ENCODE peak calls at places on chromosomes 2 and 18, in six cellular contexts. One of them, this sample, is unnamed.

GRCh38 chr2:159290289-159290907 is 3.9 kb upstream of the WDSUB1 start:
- DNase-seq in right atrium auricular region: no peak
- DNase-seq in endothelial cell of umbilical vein: peak; percentile 9
- DNase-seq in CD4-positive, alpha-beta memory T cell: peak; percentile 33
- DNase-seq in spleen: peak; percentile 30
- DNase-seq in ovary: no peak
- DNase-seq in this sample: no peak

GRCh38 chr2:164694275-164694695 is 73.0 kb upstream of the GRB14 start:
- DNase-seq in endothelial cell of umbilical vein: no peak
- DNase-seq in right atrium auricular region: no peak
- DNase-seq in ovary: no peak
- DNase-seq in CD4-positive, alpha-beta memory T cell: no peak
- DNase-seq in spleen: no peak
- DNase-seq in this sample: no peak

GRCh38 chr2:22902662-22903165 is 482.3 kb upstream of the KLHL29 start:
- DNase-seq in spleen: no peak
- DNase-seq in ovary: no peak
- DNase-seq in right atrium auricular region: no peak
- DNase-seq in CD4-positive, alpha-beta memory T cell: no peak
- DNase-seq in endothelial cell of umbilical vein: no peak
- DNase-seq in this sample: no peak

GRCh38 chr2:63189026-63189425 is 138.4 kb downstream of the OTX1 start:
- DNase-seq in right atrium auricular region: no peak
- DNase-seq in spleen: no peak
- DNase-seq in CD4-positive, alpha-beta memory T cell: no peak
- DNase-seq in endothelial cell of umbilical vein: peak; percentile 39
- DNase-seq in ovary: no peak
- DNase-seq in this sample: peak; percentile 60

GRCh38 chr2:73851274-73851673 is 22.5 kb downstream of the STAMBP start:
- DNase-seq in right atrium auricular region: no peak
- DNase-seq in CD4-positive, alpha-beta memory T cell: no peak
- DNase-seq in ovary: no peak
- DNase-seq in endothelial cell of umbilical vein: no peak
- DNase-seq in spleen: no peak
- DNase-seq in this sample: peak; percentile 36

GRCh38 chr18:42719221-42719620 is 396.3 kb downstream of the RIT2 start:
- DNase-seq in right atrium auricular region: no peak
- DNase-seq in CD4-positive, alpha-beta memory T cell: no peak
- DNase-seq in spleen: no peak
- DNase-seq in ovary: no peak
- DNase-seq in endothelial cell of umbilical vein: no peak
- DNase-seq in this sample: no peak

GRCh38 chr2:70978388-70979357 is at the start of gene ANKRD53:
- DNase-seq in right atrium auricular region: no peak
- DNase-seq in endothelial cell of umbilical vein: peak; percentile 29
- DNase-seq in ovary: peak; percentile 76
- DNase-seq in CD4-positive, alpha-beta memory T cell: no peak
- DNase-seq in spleen: peak; percentile 86
- DNase-seq in this sample: peak; percentile 88

GRCh38 chr2:216372761-216373291 is 543 bp upstream of the MARCHF4 start:
- DNase-seq in CD4-positive, alpha-beta memory T cell: no peak
- DNase-seq in spleen: no peak
- DNase-seq in right atrium auricular region: no peak
- DNase-seq in ovary: no peak
- DNase-seq in endothelial cell of umbilical vein: peak; percentile 78
- DNase-seq in this sample: no peak

GRCh38 chr2:37322368-37322767 is 2.3 kb downstream of the PRKD3 start:
- DNase-seq in spleen: no peak
- DNase-seq in ovary: no peak
- DNase-seq in CD4-positive, alpha-beta memory T cell: no peak
- DNase-seq in right atrium auricular region: no peak
- DNase-seq in endothelial cell of umbilical vein: peak; percentile 54
- DNase-seq in this sample: no peak

GRCh38 chr2:129767346-129767745 is 212.1 kb upstream of the RAB6C start:
- DNase-seq in CD4-positive, alpha-beta memory T cell: no peak
- DNase-seq in right atrium auricular region: peak; percentile 46
- DNase-seq in endothelial cell of umbilical vein: no peak
- DNase-seq in spleen: no peak
- DNase-seq in ovary: no peak
- DNase-seq in this sample: peak; percentile 16

GRCh38 chr2:113084249-113085000 is 16.7 kb downstream of the IL1F10 start:
- DNase-seq in spleen: no peak
- DNase-seq in CD4-positive, alpha-beta memory T cell: no peak
- DNase-seq in ovary: no peak
- DNase-seq in endothelial cell of umbilical vein: no peak
- DNase-seq in right atrium auricular region: no peak
- DNase-seq in this sample: no peak

GRCh38 chr2:164840930-164841718 is 499 bp downstream of the COBLL1 start:
- DNase-seq in spleen: peak; percentile 92
- DNase-seq in endothelial cell of umbilical vein: peak; percentile 83
- DNase-seq in right atrium auricular region: no peak
- DNase-seq in ovary: peak; percentile 81
- DNase-seq in CD4-positive, alpha-beta memory T cell: no peak
- DNase-seq in this sample: peak; percentile 85

GRCh38 chr18:22505136-22505535 is 87.4 kb upstream of the CTAGE1 start:
- DNase-seq in CD4-positive, alpha-beta memory T cell: no peak
- DNase-seq in endothelial cell of umbilical vein: peak; percentile 73
- DNase-seq in spleen: no peak
- DNase-seq in ovary: no peak
- DNase-seq in right atrium auricular region: no peak
- DNase-seq in this sample: no peak

GRCh38 chr2:177733322-177733855 is 339.2 kb downstream of the PDE11A start:
- DNase-seq in spleen: no peak
- DNase-seq in ovary: no peak
- DNase-seq in CD4-positive, alpha-beta memory T cell: no peak
- DNase-seq in endothelial cell of umbilical vein: no peak
- DNase-seq in right atrium auricular region: no peak
- DNase-seq in this sample: no peak

GRCh38 chr2:88450925-88451575 is 1.4 kb downstream of the FOXI3 start:
- DNase-seq in spleen: no peak
- DNase-seq in right atrium auricular region: no peak
- DNase-seq in ovary: no peak
- DNase-seq in CD4-positive, alpha-beta memory T cell: no peak
- DNase-seq in endothelial cell of umbilical vein: no peak
- DNase-seq in this sample: peak; percentile 49

GRCh38 chr2:138829326-138829725 is 49.1 kb upstream of the NXPH2 start:
- DNase-seq in ovary: peak; percentile 29
- DNase-seq in right atrium auricular region: no peak
- DNase-seq in endothelial cell of umbilical vein: peak; percentile 24
- DNase-seq in spleen: no peak
- DNase-seq in CD4-positive, alpha-beta memory T cell: peak; percentile 8
- DNase-seq in this sample: peak; percentile 40

GRCh38 chr2:221235941-221236340 is 336.2 kb downstream of the EPHA4 start:
- DNase-seq in CD4-positive, alpha-beta memory T cell: no peak
- DNase-seq in ovary: no peak
- DNase-seq in endothelial cell of umbilical vein: peak; percentile 88
- DNase-seq in spleen: no peak
- DNase-seq in right atrium auricular region: no peak
- DNase-seq in this sample: no peak

GRCh38 chr18:49007663-49008062 is 56.9 kb upstream of the SMAD7 start:
- DNase-seq in CD4-positive, alpha-beta memory T cell: no peak
- DNase-seq in right atrium auricular region: no peak
- DNase-seq in endothelial cell of umbilical vein: no peak
- DNase-seq in ovary: no peak
- DNase-seq in spleen: peak; percentile 42
- DNase-seq in this sample: no peak

GRCh38 chr2:102240640-102241370 is 54.0 kb downstream of the IL1RL2 start:
- DNase-seq in ovary: peak; percentile 93
- DNase-seq in endothelial cell of umbilical vein: peak; percentile 94
- DNase-seq in CD4-positive, alpha-beta memory T cell: peak; percentile 77
- DNase-seq in spleen: peak; percentile 98
- DNase-seq in right atrium auricular region: peak; percentile 94
- DNase-seq in this sample: peak; percentile 85

GRCh38 chr18:5057348-5058012 is 139.6 kb downstream of the AKAIN1 start:
- DNase-seq in endothelial cell of umbilical vein: peak; percentile 50
- DNase-seq in ovary: no peak
- DNase-seq in spleen: no peak
- DNase-seq in right atrium auricular region: peak; percentile 69
- DNase-seq in CD4-positive, alpha-beta memory T cell: peak; percentile 15
- DNase-seq in this sample: peak; percentile 57

GRCh38 chr2:73114273-73114867 is 1.6 kb upstream of the RAB11FIP5 start:
- DNase-seq in endothelial cell of umbilical vein: no peak
- DNase-seq in CD4-positive, alpha-beta memory T cell: no peak
- DNase-seq in right atrium auricular region: no peak
- DNase-seq in ovary: no peak
- DNase-seq in spleen: no peak
- DNase-seq in this sample: no peak

GRCh38 chr18:49359732-49360444 is 100.6 kb downstream of the DYM start:
- DNase-seq in CD4-positive, alpha-beta memory T cell: no peak
- DNase-seq in endothelial cell of umbilical vein: no peak
- DNase-seq in ovary: no peak
- DNase-seq in spleen: no peak
- DNase-seq in right atrium auricular region: no peak
- DNase-seq in this sample: no peak

GRCh38 chr18:60599995-60600394 is 227.4 kb upstream of the MC4R start:
- DNase-seq in right atrium auricular region: no peak
- DNase-seq in CD4-positive, alpha-beta memory T cell: no peak
- DNase-seq in endothelial cell of umbilical vein: no peak
- DNase-seq in ovary: no peak
- DNase-seq in spleen: no peak
- DNase-seq in this sample: no peak

GRCh38 chr2:99448556-99448955 is 41.3 kb downstream of the REV1 start:
- DNase-seq in right atrium auricular region: no peak
- DNase-seq in endothelial cell of umbilical vein: peak; percentile 81
- DNase-seq in ovary: no peak
- DNase-seq in CD4-positive, alpha-beta memory T cell: no peak
- DNase-seq in spleen: no peak
- DNase-seq in this sample: no peak

DNA sequence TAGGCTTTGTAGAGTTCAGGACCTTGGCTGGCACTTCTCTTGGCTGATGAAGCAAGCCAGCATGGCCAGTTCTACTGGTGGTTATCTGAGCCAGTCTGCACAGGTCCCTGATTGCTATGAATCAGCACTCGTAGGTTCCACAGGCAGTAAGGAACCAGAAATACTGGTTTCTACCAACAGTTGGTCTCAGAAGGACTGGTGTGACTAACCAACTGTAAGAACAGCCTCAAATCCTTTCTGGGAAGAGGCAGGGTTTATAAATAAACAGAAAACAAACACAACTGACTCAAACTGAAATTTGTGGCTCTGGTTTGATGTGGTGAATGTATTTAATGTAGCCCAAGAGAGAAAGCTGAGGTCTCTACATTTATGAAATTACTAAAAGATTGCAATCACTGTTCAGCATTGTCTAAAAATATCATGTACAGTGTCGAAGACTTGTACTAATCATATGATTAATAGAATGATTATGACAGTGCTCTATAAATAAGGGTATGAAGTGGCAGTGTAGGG is 44.1 kb upstream of the RAPH1 start:
- DNase-seq in ovary: no peak
- DNase-seq in CD4-positive, alpha-beta memory T cell: no peak
- DNase-seq in spleen: no peak
- DNase-seq in endothelial cell of umbilical vein: no peak
- DNase-seq in right atrium auricular region: no peak
- DNase-seq in this sample: no peak
- H3K27me3 ChIP-seq in ovary: no peaks in the 10 kb centered on the region
- H3K27me3 ChIP-seq in CD4-positive, alpha-beta memory T cell: no peaks in the 10 kb centered on the region
- H3K27me3 ChIP-seq in spleen: no peaks in the 10 kb centered on the region
- H3K27me3 ChIP-seq in endothelial cell of umbilical vein: no peaks in the 10 kb centered on the region
- H3K27me3 ChIP-seq in right atrium auricular region: no peaks in the 10 kb centered on the region
- H3K27me3 ChIP-seq in this sample: no peaks in the 10 kb centered on the region

GRCh38 chr2:61015971-61016370 is 1.5 kb upstream of the PEX13 start:
- DNase-seq in endothelial cell of umbilical vein: no peak
- DNase-seq in right atrium auricular region: no peak
- DNase-seq in spleen: no peak
- DNase-seq in CD4-positive, alpha-beta memory T cell: no peak
- DNase-seq in ovary: no peak
- DNase-seq in this sample: no peak
- H3K4me3 ChIP-seq in endothelial cell of umbilical vein: no peak overlapping the region
- H3K4me3 ChIP-seq in right atrium auricular region: no peak overlapping the region
- H3K4me3 ChIP-seq in spleen: no peak overlapping the region
- H3K4me3 ChIP-seq in CD4-positive, alpha-beta memory T cell: peak overlapping the region; percentile 91
- H3K4me3 ChIP-seq in ovary: no peak overlapping the region
- H3K4me3 ChIP-seq in this sample: no peak overlapping the region

GRCh38 chr2:239687441-239687840 is 286.6 kb upstream of the HDAC4 start:
- DNase-seq in spleen: peak; percentile 24
- DNase-seq in right atrium auricular region: peak; percentile 26
- DNase-seq in endothelial cell of umbilical vein: no peak
- DNase-seq in CD4-positive, alpha-beta memory T cell: no peak
- DNase-seq in ovary: no peak
- DNase-seq in this sample: no peak
- H3K27me3 ChIP-seq in spleen: no peaks in the 10 kb centered on the region
- H3K27me3 ChIP-seq in right atrium auricular region: no peaks in the 10 kb centered on the region
- H3K27me3 ChIP-seq in endothelial cell of umbilical vein: no peaks in the 10 kb centered on the region
- H3K27me3 ChIP-seq in CD4-positive, alpha-beta memory T cell: no peaks in the 10 kb centered on the region
- H3K27me3 ChIP-seq in ovary: no peaks in the 10 kb centered on the region
- H3K27me3 ChIP-seq in this sample: no peaks in the 10 kb centered on the region

DNA sequence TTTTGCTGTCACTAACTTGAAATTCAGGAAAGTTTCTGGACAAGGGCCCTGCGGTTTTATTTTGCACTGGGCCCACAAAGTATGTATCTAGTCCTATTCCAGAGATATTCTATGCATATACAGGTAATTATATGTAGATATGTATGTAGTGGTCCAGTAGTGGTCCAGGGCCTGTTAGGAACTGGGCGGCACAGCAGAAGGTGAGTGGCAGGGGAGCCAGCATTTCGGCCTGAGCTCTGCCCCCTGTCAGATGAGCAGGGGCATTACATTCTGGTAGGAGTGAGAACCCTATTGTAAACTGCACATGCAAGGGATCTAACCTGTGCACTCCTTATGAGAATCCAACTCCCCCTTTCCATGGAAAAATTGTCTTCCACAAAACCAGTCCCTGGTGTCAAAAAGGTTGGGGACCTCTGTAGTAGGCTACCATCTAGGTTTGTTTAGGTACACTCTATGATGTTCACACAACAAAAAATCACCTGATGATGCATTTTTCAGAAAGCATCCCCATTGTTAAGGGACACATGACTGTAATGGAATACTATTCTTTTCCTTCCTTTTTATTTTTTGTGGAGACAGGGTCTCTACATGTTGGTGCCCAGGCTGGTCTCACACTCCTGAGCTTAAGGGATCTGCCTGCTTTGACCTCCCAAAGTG is 2.8 kb upstream of the PPP4R3B start:
- DNase-seq in ovary: no peak
- DNase-seq in spleen: peak; percentile 62
- DNase-seq in right atrium auricular region: no peak
- DNase-seq in endothelial cell of umbilical vein: no peak
- DNase-seq in CD4-positive, alpha-beta memory T cell: no peak
- DNase-seq in this sample: peak; percentile 35
- H3K4me3 ChIP-seq in ovary: no peak overlapping the region
- H3K4me3 ChIP-seq in spleen: no peak overlapping the region
- H3K4me3 ChIP-seq in right atrium auricular region: no peak overlapping the region
- H3K4me3 ChIP-seq in endothelial cell of umbilical vein: no peak overlapping the region
- H3K4me3 ChIP-seq in CD4-positive, alpha-beta memory T cell: no peak overlapping the region
- H3K4me3 ChIP-seq in this sample: no peak overlapping the region

DNA sequence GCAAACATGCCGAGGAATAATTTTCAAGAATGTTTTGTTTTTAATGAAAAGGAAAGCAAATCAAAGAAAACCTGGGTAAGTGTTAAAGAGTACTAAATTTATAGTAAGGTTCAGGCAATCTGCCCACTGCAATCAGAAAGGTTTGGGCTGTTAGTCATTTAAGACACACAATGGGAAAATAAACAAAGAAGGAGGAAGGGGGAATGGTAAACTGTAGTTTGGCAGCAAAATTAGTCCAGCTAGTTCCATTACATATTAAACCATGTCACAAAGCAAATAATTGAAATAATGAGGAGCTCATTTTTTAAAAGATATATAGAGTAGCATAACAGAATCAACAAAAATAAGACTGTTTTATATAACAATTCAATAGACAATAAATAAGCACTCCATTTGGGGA is 87.4 kb upstream of the COPS8 start:
- DNase-seq in endothelial cell of umbilical vein: peak; percentile 88
- DNase-seq in right atrium auricular region: no peak
- DNase-seq in spleen: no peak
- DNase-seq in ovary: no peak
- DNase-seq in CD4-positive, alpha-beta memory T cell: no peak
- DNase-seq in this sample: no peak
- H3K27me3 ChIP-seq in endothelial cell of umbilical vein: no peaks in the 10 kb centered on the region
- H3K27me3 ChIP-seq in right atrium auricular region: no peaks in the 10 kb centered on the region
- H3K27me3 ChIP-seq in spleen: peaks cover 3% of the 10 kb centered on the region
- H3K27me3 ChIP-seq in ovary: no peaks in the 10 kb centered on the region
- H3K27me3 ChIP-seq in CD4-positive, alpha-beta memory T cell: no peaks in the 10 kb centered on the region
- H3K27me3 ChIP-seq in this sample: no peaks in the 10 kb centered on the region

This sample was measured in H7.